ENCODE peak calls at places on chromosomes 4 and X, in five cellular contexts. K, D, Y, H and W are unnamed samples.

GRCh38 chr4:67436742-67437141 is 108.6 kb downstream of the CENPC start:
- DNase-seq in K (no peak), D (no peak), Y (no peak), H (no peak), W (no peak)

GRCh38 chr4:186104114-186104894 is at the start of gene FAM149A:
- DNase-seq in K (no peak), D (peak), Y (no peak), H (no peak), W (peak)

GRCh38 chrX:116232833-116233232 is 62.3 kb downstream of the AGTR2 start:
- DNase-seq in K (peak), D (no peak), Y (no peak), H (peak), W (no peak)

GRCh38 chr4:26048378-26048882 is 134.4 kb downstream of the SMIM20 start:
- DNase-seq in K (peak), D (peak), Y (peak), H (peak), W (peak)

GRCh38 chr4:175891863-175892262 is 79.8 kb upstream of the GPM6A start:
- DNase-seq in K (no peak), D (no peak), Y (no peak), H (peak), W (no peak)

GRCh38 chr4:79686976-79687375 is 278.9 kb upstream of the GK2 start:
- DNase-seq in K (no peak), D (no peak), Y (no peak), H (no peak), W (no peak)

GRCh38 chrX:38166478-38167083 is 54.1 kb downstream of the SRPX start:
- DNase-seq in K (peak), D (no peak), Y (no peak), H (no peak), W (peak)

GRCh38 chrX:44903842-44904530 is 31.0 kb downstream of the KDM6A start:
- DNase-seq in K (no peak), D (no peak), Y (no peak), H (no peak), W (no peak)

DNA sequence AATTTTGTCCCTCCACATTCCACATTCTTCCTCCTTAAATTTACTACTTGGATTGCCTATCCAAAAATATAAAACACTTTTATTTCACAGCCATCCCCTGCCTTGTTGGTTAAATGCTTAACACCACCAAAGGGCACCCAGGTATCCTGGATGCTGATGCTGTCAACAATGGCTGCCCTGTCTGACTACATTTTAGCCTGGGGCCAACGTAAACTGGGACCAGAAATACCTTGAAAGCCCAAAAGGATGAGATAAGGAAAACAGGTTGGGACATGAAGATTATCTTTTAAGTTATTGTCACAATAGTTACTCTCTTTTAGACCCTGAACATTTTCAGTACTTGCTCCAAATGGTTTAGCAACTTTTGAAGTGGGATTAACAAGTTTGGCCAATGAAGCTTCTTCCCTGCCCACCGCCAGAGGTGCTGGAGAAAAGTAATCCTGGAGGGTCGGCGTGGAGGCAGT is 775 bp upstream of the YIPF6 start:
- DNase-seq in K (no peak), D (no peak), Y (no peak), H (peak), W (no peak)
- TF ChIP-seq CTCF in K (peak), D (no peak), Y (no peak), H (no peak), W (no peak)

GRCh38 chr4:21830272-21830671 is 118.3 kb downstream of the KCNIP4 start:
- DNase-seq in K (peak), D (no peak), Y (no peak), H (no peak), W (no peak)
- H3K4me3 ChIP-seq in K (no peak), D (no peak), Y (no peak), H (no peak), W (no peak)

GRCh38 chr4:826508-827208 is 729 bp upstream of the CPLX1 start:
- DNase-seq in K (no peak), D (no peak), Y (no peak), H (no peak), W (no peak)

GRCh38 chr4:829761-830655 is 4.1 kb upstream of the CPLX1 start:
- DNase-seq in K (no peak), D (no peak), Y (no peak), H (no peak), W (no peak)

GRCh38 chr4:827209-828081 is 1.5 kb upstream of the CPLX1 start:
- DNase-seq in K (no peak), D (no peak), Y (no peak), H (no peak), W (no peak)

GRCh38 chr4:829291-829690 is 3.4 kb upstream of the CPLX1 start:
- DNase-seq in K (no peak), D (no peak), Y (no peak), H (no peak), W (no peak)

GRCh38 chr4:828641-829271 is 2.8 kb upstream of the CPLX1 start:
- DNase-seq in K (no peak), D (peak), Y (no peak), H (no peak), W (no peak)
- TF ChIP-seq CTCF in K (peak), D (no peak), Y (no peak), H (peak), W (no peak)

GRCh38 chrX:56289449-56289848 is 57.3 kb downstream of the KLF8 start:
- DNase-seq in K (no peak), D (no peak), Y (no peak), H (no peak), W (no peak)
- H3K4me3 ChIP-seq in K (no peak), D (no peak), Y (no peak), H (no peak), W (no peak)

GRCh38 chr4:73662709-73663546 is 42.7 kb upstream of the RASSF6 start:
- DNase-seq in K (peak), D (no peak), Y (no peak), H (peak), W (no peak)
- TF ChIP-seq CTCF in K (peak), D (peak), Y (peak), H (peak), W (peak)

GRCh38 chr4:77215107-77215506 is 58.1 kb downstream of the CCNG2 start:
- DNase-seq in K (no peak), D (no peak), Y (no peak), H (no peak), W (no peak)

GRCh38 chr4:77209012-77209411 is 52.0 kb downstream of the CCNG2 start:
- DNase-seq in K (no peak), D (no peak), Y (no peak), H (no peak), W (no peak)

GRCh38 chr4:77209936-77210335 is 52.9 kb downstream of the CCNG2 start:
- DNase-seq in K (no peak), D (no peak), Y (no peak), H (no peak), W (no peak)
- H3K4me3 ChIP-seq in K (no peak), D (no peak), Y (no peak), H (no peak), W (no peak)

GRCh38 chr4:177579649-177580048 is 137.4 kb upstream of the AGA start:
- DNase-seq in K (no peak), D (no peak), Y (no peak), H (no peak), W (no peak)
- TF ChIP-seq CTCF in K (no peak), D (peak), Y (no peak), H (no peak), W (no peak)

GRCh38 chr4:99323761-99324160 is 2.6 kb upstream of the ADH1B start:
- DNase-seq in K (no peak), D (no peak), Y (peak), H (peak), W (no peak)

GRCh38 chr4:99321241-99322191 is at the start of gene ADH1B:
- DNase-seq in K (no peak), D (no peak), Y (no peak), H (no peak), W (no peak)

GRCh38 chr4:99324361-99324760 is 3.2 kb upstream of the ADH1B start:
- DNase-seq in K (no peak), D (no peak), Y (no peak), H (peak), W (no peak)

GRCh38 chr4:99330648-99331047 is 9.4 kb upstream of the ADH1B start:
- DNase-seq in K (no peak), D (no peak), Y (no peak), H (no peak), W (no peak)

DNA sequence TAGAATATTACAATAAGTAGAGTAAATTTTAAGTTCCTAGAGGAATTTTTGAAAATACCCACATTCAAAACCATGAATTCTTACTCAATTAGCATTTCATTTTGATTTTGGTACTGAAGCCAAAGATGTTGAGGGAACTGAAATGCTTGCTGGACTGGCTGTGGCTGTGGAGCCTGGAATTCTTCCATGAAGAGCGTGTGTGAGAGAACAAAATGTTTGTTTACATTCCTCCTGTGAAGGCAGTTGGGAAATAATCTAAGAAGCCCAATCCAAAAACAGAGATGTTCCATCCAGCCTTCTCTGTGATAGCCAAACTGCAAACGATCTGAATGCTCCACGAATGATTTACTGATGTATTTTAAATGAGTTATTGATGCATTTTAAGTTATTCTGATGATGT is 3.8 kb upstream of the ADH1B start:
- DNase-seq in K (peak), D (peak), Y (peak), H (peak), W (peak)
- H3K4me3 ChIP-seq in K (no peak), D (no peak), Y (no peak), H (no peak), W (no peak)